ENCODE peak calls at places on chromosomes 13 and 19, in ten cellular contexts. P is transverse colon, J is IMR-90, E is AG04449, F is nephron progenitor cell, Z is neural progenitor cell, Y is ovary, U is ascending aorta, V is lung, T is RWPE1. L is an unnamed sample.

GRCh38 chr13:91406619-91407018 is 8.2 kb downstream of the GPC5 start:
- DNase-seq in P (no peak), J (peak; percentile 35), E (no peak), F (no peak), Z (peak; percentile 83), Y (no peak), U (no peak), V (no peak), T (peak; percentile 3), L (peak; percentile 22)

GRCh38 chr13:113140677-113141590 is 17.5 kb upstream of the PROZ start:
- DNase-seq in P (no peak), J (no peak), E (no peak), F (no peak), Z (no peak), Y (peak; percentile 31), U (no peak), V (no peak), T (no peak), L (no peak)

GRCh38 chr13:30111810-30112209 is 195.5 kb downstream of the KATNAL1 start:
- DNase-seq in P (no peak), J (no peak), E (no peak), F (peak; percentile 41), Z (no peak), Y (no peak), U (no peak), V (no peak), T (no peak), L (peak; percentile 34)

GRCh38 chr13:80783926-80784325 is 443.0 kb upstream of the SPRY2 start:
- DNase-seq in P (no peak), J (no peak), E (no peak), F (peak; percentile 6), Z (peak; percentile 34), Y (no peak), U (no peak), V (no peak), T (no peak), L (no peak)

GRCh38 chr13:38167164-38167822 is 182.4 kb upstream of the UFM1 start:
- DNase-seq in P (no peak), J (no peak), E (no peak), F (no peak), Z (no peak), Y (no peak), U (no peak), V (no peak), T (no peak), L (no peak)

GRCh38 chr13:21894703-21895699 is 224.1 kb downstream of the FGF9 start:
- DNase-seq in P (no peak), J (no peak), E (no peak), F (no peak), Z (no peak), Y (no peak), U (no peak), V (no peak), T (no peak), L (no peak)

GRCh38 chr13:64069892-64070291 is 2654.2 kb upstream of the PCDH20 start:
- DNase-seq in P (no peak), J (no peak), E (no peak), F (no peak), Z (no peak), Y (no peak), U (no peak), V (no peak), T (no peak), L (no peak)

GRCh38 chr13:110713981-110714797 is 689 bp downstream of the ING1 start:
- DNase-seq in P (peak; percentile 65), J (peak; percentile 32), E (no peak), F (peak; percentile 58), Z (peak; percentile 74), Y (peak; percentile 78), U (no peak), V (peak; percentile 58), T (peak; percentile 29), L (no peak)

GRCh38 chr19:19527674-19528625 is 761 bp upstream of the YJEFN3 start:
- DNase-seq in P (no peak), J (no peak), E (no peak), F (no peak), Z (no peak), Y (no peak), U (no peak), V (no peak), T (no peak), L (no peak)

GRCh38 chr19:55464039-55464668 is 397 bp downstream of the C19orf85 start:
- DNase-seq in P (no peak), J (no peak), E (no peak), F (no peak), Z (no peak), Y (no peak), U (no peak), V (no peak), T (no peak), L (no peak)

DNA sequence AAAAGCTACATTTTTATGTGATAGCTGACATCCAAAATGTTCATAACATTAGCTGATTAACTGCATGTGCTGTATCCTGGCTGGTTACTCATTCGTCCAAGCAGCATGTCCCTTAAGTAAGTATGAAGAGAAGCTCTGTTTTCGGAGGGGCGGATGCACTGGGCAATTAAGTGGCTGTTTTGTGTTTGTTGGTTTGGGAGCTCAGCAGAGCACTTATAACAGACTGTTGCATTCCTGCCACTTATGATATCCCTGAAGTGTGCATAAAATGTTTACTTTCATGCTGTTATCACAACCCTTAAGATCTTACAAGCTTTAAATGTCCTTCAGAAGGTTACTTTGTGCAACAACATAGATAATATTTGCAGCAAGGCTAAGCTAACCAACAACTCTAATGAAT is 264.1 kb downstream of the NALCN start:
- DNase-seq in P (no peak), J (no peak), E (no peak), F (no peak), Z (no peak), Y (no peak), U (no peak), V (no peak), T (no peak), L (no peak)
- TF ChIP-seq CTCF in P (no peak), J (no peak), E (no peak), F (no peak), Z (no peak), Y (no peak), U (no peak), V (no peak), T (no peak), L (no peak)

GRCh38 chr13:112066624-112067004 is 335 bp upstream of the SOX1 start:
- DNase-seq in P (peak; percentile 45), J (no peak), E (no peak), F (peak; percentile 82), Z (peak; percentile 94), Y (no peak), U (no peak), V (no peak), T (no peak), L (no peak)
- TF ChIP-seq CTCF in P (no peak), J (no peak), E (no peak), F (no peak), Z (no peak), Y (no peak), U (no peak), V (no peak), T (no peak), L (no peak)

GRCh38 chr19:46850228-46851203 is at the start of gene AP2S1:
- DNase-seq in P (peak; percentile 97), J (peak; percentile 99), E (peak; percentile 95), F (peak; percentile 94), Z (peak; percentile 98), Y (peak; percentile 95), U (peak; percentile 94), V (peak; percentile 97), T (peak; percentile 94), L (peak; percentile 97)
- TF ChIP-seq CTCF in P (no peak), J (no peak), E (no peak), F (no peak), Z (no peak), Y (peak; percentile 1), U (no peak), V (no peak), T (no peak), L (no peak)

DNA sequence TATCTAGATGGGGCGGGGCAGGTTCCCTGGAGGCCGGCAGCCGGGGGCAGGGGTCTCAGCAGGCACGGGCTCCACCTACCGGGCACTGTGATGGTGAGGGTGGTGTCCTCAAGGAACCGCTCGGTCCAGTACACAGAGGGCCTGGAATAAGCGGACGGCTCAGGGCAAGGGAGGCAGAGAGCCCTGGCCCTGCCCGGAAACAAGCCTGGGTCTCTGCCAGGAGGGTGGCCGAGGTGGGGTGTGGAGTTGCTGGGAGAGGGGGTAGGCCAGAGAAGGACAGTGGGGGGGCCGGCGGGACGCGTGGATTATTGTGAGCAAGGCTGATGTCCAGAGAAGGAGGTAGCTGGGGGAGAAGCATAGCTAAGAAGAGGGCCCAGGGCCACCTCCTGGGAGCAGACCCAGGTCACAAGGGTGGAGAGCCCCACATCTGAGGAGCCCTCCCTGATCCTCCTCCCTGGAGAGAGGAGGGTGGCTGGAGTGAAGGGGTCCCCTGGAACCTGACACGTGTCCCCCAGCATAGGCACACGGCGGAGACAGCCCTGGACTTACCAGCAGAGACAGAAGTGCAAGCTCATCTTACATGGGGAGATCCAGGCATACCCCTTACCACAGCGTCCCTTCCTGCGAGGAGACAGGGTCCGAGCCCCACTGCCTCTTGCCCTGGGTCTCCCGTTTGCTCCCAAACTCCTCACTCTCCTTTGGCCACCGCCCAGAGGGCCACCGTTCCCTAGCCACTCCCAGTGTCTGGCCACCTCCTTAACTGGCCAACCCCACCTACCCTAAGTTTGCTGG is 29.0 kb upstream of the MIER2 start:
- DNase-seq in P (no peak), J (no peak), E (no peak), F (no peak), Z (no peak), Y (peak; percentile 29), U (no peak), V (no peak), T (no peak), L (peak; percentile 31)
- TF ChIP-seq CTCF in P (no peak), J (no peak), E (no peak), F (no peak), Z (no peak), Y (no peak), U (no peak), V (no peak), T (no peak), L (no peak)

GRCh38 chr13:98312606-98313005 is 135.5 kb upstream of the RNF113B start:
- DNase-seq in P (no peak), J (peak; percentile 22), E (no peak), F (no peak), Z (no peak), Y (no peak), U (no peak), V (no peak), T (no peak), L (no peak)
- TF ChIP-seq CTCF in P (no peak), J (no peak), E (no peak), F (no peak), Z (no peak), Y (no peak), U (no peak), V (no peak), T (no peak), L (no peak)